ENCODE peak calls at places on chromosomes 3 and 15, in nine cellular contexts. D is M059J; G is HCEC 1CT; R is GM04504; B is MM.1S; J is stimulated activated naive CD8-positive, alpha-beta T cell treated with anti-CD3 and anti-CD28 coated beads, Interleukin-15, amount 100 ng/mL, for 72 hours; H is lung microvascular endothelial cell; I is amniotic stem cell; V is stimulated activated CD4-positive, alpha-beta T cell treated with anti-CD3 and anti-CD28 coated beads, Interleukin-12 subunit alpha, Interleukin-12 subunit beta, amount 100 ng/mL, for 4 hours. L is an unnamed sample.

GRCh38 chr15:75727851-75728715 is 15.4 kb upstream of the CSPG4 start:
- DNase-seq in D (peak; percentile 32), G (peak; percentile 31), R (no peak), B (peak; percentile 20), J (peak; percentile 66), H (peak; percentile 71), I (no peak), V (peak; percentile 68), L (no peak)

GRCh38 chr3:139533781-139534443 is 5.6 kb downstream of the RBP1 start:
- DNase-seq in D (peak; percentile 94), G (no peak), R (no peak), B (no peak), J (no peak), H (peak; percentile 93), I (no peak), V (no peak), L (peak; percentile 92)

GRCh38 chr3:134317106-134317947 is 56.9 kb downstream of the AMOTL2 start:
- DNase-seq in D (peak; percentile 94), G (peak; percentile 37), R (no peak), B (no peak), J (no peak), H (no peak), I (no peak), V (no peak), L (no peak)

GRCh38 chr15:66039117-66039860 is 170.0 kb downstream of the RAB11A start:
- DNase-seq in D (no peak), G (no peak), R (no peak), B (no peak), J (no peak), H (no peak), I (no peak), V (no peak), L (no peak)

GRCh38 chr15:37801529-37801928 is 132.9 kb upstream of the TMCO5A start:
- DNase-seq in D (no peak), G (no peak), R (no peak), B (no peak), J (no peak), H (no peak), I (no peak), V (no peak), L (no peak)

GRCh38 chr15:71634820-71635219 is 175.5 kb upstream of the NR2E3 start:
- DNase-seq in D (no peak), G (no peak), R (no peak), B (peak; percentile 45), J (no peak), H (peak; percentile 85), I (no peak), V (no peak), L (no peak)

GRCh38 chr3:115092220-115092791 is 54.8 kb downstream of the ZBTB20 start:
- DNase-seq in D (peak; percentile 74), G (peak; percentile 63), R (no peak), B (peak; percentile 60), J (peak; percentile 16), H (peak; percentile 84), I (no peak), V (peak; percentile 42), L (peak; percentile 63)

GRCh38 chr3:36784012-36784763 is 19.8 kb upstream of the DCLK3 start:
- DNase-seq in D (peak; percentile 2), G (no peak), R (no peak), B (no peak), J (no peak), H (no peak), I (no peak), V (no peak), L (no peak)

GRCh38 chr15:63593705-63594671 is 3.2 kb upstream of the FBXL22 start:
- DNase-seq in D (no peak), G (no peak), R (no peak), B (no peak), J (no peak), H (no peak), I (no peak), V (peak; percentile 27), L (no peak)

GRCh38 chr3:101857279-101857678 is 8.0 kb downstream of the NFKBIZ start:
- DNase-seq in D (no peak), G (no peak), R (no peak), B (no peak), J (no peak), H (no peak), I (no peak), V (no peak), L (no peak)

GRCh38 chr3:156150434-156151066 is 30.2 kb downstream of the KCNAB1 start:
- DNase-seq in D (peak; percentile 63), G (peak; percentile 73), R (peak; percentile 32), B (peak; percentile 79), J (no peak), H (peak; percentile 78), I (peak; percentile 62), V (no peak), L (peak; percentile 59)

GRCh38 chr15:101684877-101685276 is 32.7 kb upstream of the TM2D3 start:
- DNase-seq in D (no peak), G (no peak), R (no peak), B (no peak), J (no peak), H (no peak), I (no peak), V (no peak), L (no peak)

GRCh38 chr3:155956508-155957411 is 86.3 kb downstream of the GMPS start:
- DNase-seq in D (no peak), G (no peak), R (no peak), B (no peak), J (no peak), H (no peak), I (no peak), V (no peak), L (no peak)

GRCh38 chr15:60208708-60209107 is 189.1 kb downstream of the ANXA2 start:
- DNase-seq in D (peak; percentile 33), G (no peak), R (no peak), B (no peak), J (no peak), H (no peak), I (no peak), V (no peak), L (no peak)